ENCODE peak calls at places on chromosomes 7 and 10, in eight cellular contexts. F is IMR-90, H is lower leg skin, M is fibroblast of pulmonary artery, U is RWPE1, Y is epithelial cell of esophagus, E is body of pancreas, Q is right atrium auricular region. B is an unnamed sample.

GRCh38 chr7:5282464-5283316 is at the start of gene SLC29A4:
- DNase-seq in H (no peak), M (peak), Y (peak), E (peak), Q (no peak), U (no peak), F (no peak), B (no peak)

GRCh38 chr10:36531621-36532020 is 593.8 kb upstream of the ANKRD30A start:
- DNase-seq in H (no peak), E (no peak), U (peak), Q (no peak), M (no peak), F (peak), Y (peak), B (no peak)

GRCh38 chr7:29102554-29103151 is 43.7 kb downstream of the CPVL start:
- DNase-seq in M (peak), H (peak), Y (peak), F (peak), Q (peak), U (no peak), E (peak), B (peak)

GRCh38 chr7:139586286-139586685 is 62.8 kb downstream of the CLEC2L start:
- DNase-seq in H (no peak), F (no peak), U (no peak), E (no peak), Q (no peak), M (no peak), Y (no peak), B (no peak)

GRCh38 chr7:38584443-38585210 is 46.5 kb downstream of the AMPH start:
- DNase-seq in Y (no peak), U (no peak), Q (no peak), F (peak), E (peak), M (peak), H (no peak), B (no peak)

GRCh38 chr10:121339136-121339535 is 259.1 kb downstream of the FGFR2 start:
- DNase-seq in Q (no peak), M (no peak), U (no peak), H (no peak), E (no peak), F (no peak), Y (no peak), B (no peak)

GRCh38 chr10:10677479-10677878 is 340.2 kb upstream of the CELF2 start:
- DNase-seq in F (peak), E (peak), U (peak), Y (peak), M (peak), H (peak), Q (peak), B (peak)

GRCh38 chr7:34825221-34825620 is 167.2 kb downstream of the NPSR1 start:
- DNase-seq in U (no peak), M (no peak), H (no peak), E (no peak), Q (no peak), Y (peak), F (no peak), B (no peak)

GRCh38 chr7:108211382-108212201 is 81.4 kb upstream of the LAMB4 start:
- DNase-seq in U (peak), F (peak), H (no peak), Y (peak), M (peak), Q (no peak), E (no peak), B (no peak)

GRCh38 chr7:31938650-31939049 is 131.6 kb downstream of the PDE1C start:
- DNase-seq in Y (peak), M (no peak), Q (no peak), F (peak), H (no peak), U (peak), E (no peak), B (no peak)

GRCh38 chr10:71694567-71694968 is 25.0 kb downstream of the C10orf105 start:
- DNase-seq in F (no peak), Q (no peak), U (no peak), Y (no peak), M (no peak), E (no peak), H (peak), B (peak)

GRCh38 chr7:155007947-155008346 is 5.0 kb upstream of the PAXIP1 start:
- DNase-seq in E (no peak), Q (no peak), F (no peak), H (no peak), U (no peak), M (peak), Y (peak), B (no peak)

GRCh38 chr10:108894402-108895301 is 1028.7 kb downstream of the XPNPEP1 start:
- DNase-seq in M (no peak), Y (no peak), U (no peak), Q (no peak), F (no peak), E (no peak), H (no peak), B (no peak)

GRCh38 chr7:13602036-13602435 is 387.4 kb downstream of the ETV1 start:
- DNase-seq in M (no peak), E (no peak), Q (no peak), U (no peak), Y (no peak), H (no peak), F (no peak), B (no peak)

GRCh38 chr10:58919927-58920654 is 256.4 kb upstream of the PHYHIPL start:
- DNase-seq in H (no peak), Q (no peak), E (no peak), Y (peak), U (peak), M (peak), F (peak), B (no peak)

GRCh38 chr10:44801383-44802327 is 109.5 kb upstream of the TMEM72 start:
- DNase-seq in H (peak), U (peak), E (peak), M (peak), Y (peak), F (peak), Q (peak), B (peak)

GRCh38 chr10:91049961-91050360 is 129.1 kb upstream of the ANKRD1 start:
- DNase-seq in Y (no peak), U (no peak), E (no peak), F (no peak), H (no peak), M (no peak), Q (no peak), B (no peak)

GRCh38 chr7:11737723-11738122 is 94.3 kb downstream of the THSD7A start:
- DNase-seq in U (no peak), M (no peak), F (peak), H (no peak), Q (no peak), Y (peak), E (no peak), B (no peak)

GRCh38 chr7:112640682-112641081 is 149.5 kb downstream of the TMEM168 start:
- DNase-seq in Q (no peak), E (no peak), M (no peak), U (no peak), Y (no peak), F (no peak), H (no peak), B (no peak)

GRCh38 chr10:33333260-33334169 is 952 bp downstream of the NRP1 start:
- DNase-seq in E (no peak), M (no peak), F (no peak), H (no peak), Y (peak), Q (no peak), U (peak), B (no peak)

GRCh38 chr10:33334170-33334838 is at the start of gene NRP1:
- DNase-seq in E (peak), U (peak), Q (peak), M (no peak), H (peak), Y (peak), F (no peak), B (peak)

GRCh38 chr10:33335800-33336605 is 1.5 kb upstream of the NRP1 start:
- DNase-seq in E (peak), F (peak), Y (no peak), Q (peak), H (peak), M (peak), U (peak), B (peak)

GRCh38 chr10:33335550-33335799 is 1.0 kb upstream of the NRP1 start:
- DNase-seq in U (peak), F (no peak), Q (no peak), E (peak), M (no peak), H (no peak), Y (no peak), B (no peak)

DNA sequence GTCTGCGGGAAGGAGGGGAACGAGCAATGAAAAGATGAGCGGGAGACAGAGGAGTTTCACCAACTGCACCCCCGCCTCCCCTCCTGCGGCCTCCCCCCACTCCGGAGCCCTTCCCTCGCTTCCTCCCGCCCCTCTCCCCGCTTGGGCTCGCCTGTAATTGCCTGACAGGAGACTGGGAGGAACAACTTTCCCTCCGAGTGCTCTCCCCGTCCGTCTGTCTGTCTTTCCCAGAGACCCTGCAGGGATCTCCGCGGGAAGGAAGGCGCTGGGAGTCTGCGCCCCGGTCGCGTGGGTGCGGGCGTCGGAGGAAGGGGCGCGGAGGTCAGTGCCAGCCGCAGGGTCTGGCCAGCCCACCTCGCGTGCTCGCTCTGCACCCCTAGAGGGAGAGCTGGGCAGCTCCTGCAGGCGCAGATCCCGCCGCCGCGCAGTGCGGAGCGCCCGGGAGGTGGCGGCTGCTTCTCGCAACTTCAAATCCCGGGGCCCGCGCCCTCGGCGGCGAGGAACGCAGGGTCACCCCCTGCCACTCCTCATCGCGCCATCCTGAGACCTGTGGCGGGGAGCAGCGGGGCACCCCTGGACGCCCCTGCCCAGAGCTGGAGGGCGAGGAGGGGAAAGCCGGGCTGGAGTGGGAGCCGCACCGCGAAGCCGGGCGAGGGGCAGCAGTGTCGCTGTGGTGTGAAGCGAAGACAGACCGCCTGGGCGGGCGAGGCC is 527 bp upstream of the NRP1 start:
- DNase-seq in M (peak), Q (peak), U (peak), E (peak), Y (peak), H (peak), F (peak), B (peak)
- TF ChIP-seq CTCF in M (peak), Q (peak), U (peak), E (peak), Y (peak), H (no peak), F (peak), B (peak)

DNA sequence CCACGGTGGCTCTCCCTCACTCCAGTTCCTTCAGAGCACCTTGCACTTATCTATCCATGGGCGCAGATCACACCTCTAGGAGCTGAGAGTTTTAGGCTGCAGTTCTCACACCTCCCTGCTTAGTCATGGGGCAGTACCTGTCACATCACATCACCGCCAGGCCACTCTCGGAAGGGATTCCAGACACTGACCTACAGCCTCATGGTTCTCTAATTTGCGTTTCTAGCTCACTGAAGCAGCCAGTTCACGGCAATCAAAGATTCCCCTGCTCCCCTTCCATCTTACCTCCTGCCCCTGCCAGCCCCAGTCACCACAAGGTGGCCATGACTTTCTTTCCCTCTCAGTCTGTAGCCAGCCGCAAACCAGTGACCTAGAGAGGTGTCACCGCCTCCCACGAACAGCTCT is 34.2 kb downstream of the ADRB1 start:
- DNase-seq in E (no peak), H (no peak), U (no peak), F (no peak), M (no peak), Q (peak), Y (no peak), B (no peak)
- TF ChIP-seq CTCF in E (no peak), H (no peak), U (no peak), F (no peak), M (no peak), Q (no peak), Y (no peak), B (no peak)

GRCh38 chr7:121373177-121373576 is 22.9 kb downstream of the FAM3C start:
- DNase-seq in M (no peak), H (no peak), E (no peak), U (no peak), Q (no peak), Y (no peak), F (no peak), B (no peak)
- TF ChIP-seq CTCF in M (no peak), H (no peak), E (peak), U (no peak), Q (no peak), Y (peak), F (no peak), B (no peak)

GRCh38 chr7:132328047-132328620 is 248.1 kb downstream of the PLXNA4 start:
- DNase-seq in M (no peak), Q (no peak), Y (no peak), E (no peak), F (no peak), H (no peak), U (no peak), B (peak)

GRCh38 chr7:132328760-132329159 is 247.5 kb downstream of the PLXNA4 start:
- DNase-seq in F (no peak), H (no peak), U (no peak), M (no peak), Y (no peak), E (no peak), Q (no peak), B (no peak)

GRCh38 chr7:132336797-132337196 is 239.5 kb downstream of the PLXNA4 start:
- DNase-seq in E (no peak), F (no peak), U (no peak), Y (no peak), H (no peak), Q (no peak), M (no peak), B (no peak)

GRCh38 chr7:132337450-132338080 is 238.7 kb downstream of the PLXNA4 start:
- DNase-seq in Y (no peak), H (no peak), U (no peak), Q (no peak), M (no peak), F (no peak), E (no peak), B (no peak)

GRCh38 chr7:132333301-132333700 is 243.0 kb downstream of the PLXNA4 start:
- DNase-seq in Q (no peak), F (no peak), H (no peak), U (no peak), Y (no peak), M (no peak), E (no peak), B (peak)
- TF ChIP-seq CTCF in Q (no peak), F (no peak), H (no peak), U (no peak), Y (no peak), M (no peak), E (no peak), B (no peak)

GRCh38 chr10:61547297-61547696 is 94.1 kb upstream of the TMEM26 start:
- DNase-seq in U (no peak), F (no peak), H (no peak), M (no peak), E (no peak), Y (no peak), Q (no peak), B (no peak)
- TF ChIP-seq CTCF in U (no peak), F (no peak), H (no peak), M (no peak), E (no peak), Y (no peak), Q (no peak), B (no peak)

B was measured in heart left ventricle.